ENCODE peak calls at places on chromosomes 12 and 14, in four cellular contexts. W is MM.1S, S is caudate nucleus, G is NCI-H2107. X is an unnamed sample.

GRCh38 chr14:89621009-89621421 is 204.0 kb upstream of the FOXN3 start:
- DNase-seq in W (no peak), S (no peak), G (no peak), X (no peak)

GRCh38 chr14:97219356-97220017 is 422.3 kb downstream of the VRK1 start:
- DNase-seq in W (no peak), S (no peak), G (no peak), X (no peak)

GRCh38 chr14:68359862-68360552 is 432.9 kb downstream of the ZFP36L1 start:
- DNase-seq in W (no peak), S (peak; percentile 9), G (no peak), X (no peak)

GRCh38 chr12:68410018-68410650 is 78.0 kb upstream of the MDM1 start:
- DNase-seq in W (no peak), S (no peak), G (no peak), X (no peak)

GRCh38 chr14:33545696-33546095 is 405.2 kb downstream of the EGLN3 start:
- DNase-seq in W (no peak), S (no peak), G (no peak), X (no peak)

GRCh38 chr14:37045340-37046061 is 126.9 kb downstream of the SLC25A21 start:
- DNase-seq in W (peak; percentile 27), S (no peak), G (no peak), X (no peak)

GRCh38 chr12:15146585-15146984 is 74.6 kb downstream of the RERG start:
- DNase-seq in W (no peak), S (no peak), G (no peak), X (no peak)

GRCh38 chr12:57235012-57235727 is 5.7 kb downstream of the SHMT2 start:
- DNase-seq in W (no peak), S (no peak), G (peak; percentile 58), X (no peak)

GRCh38 chr14:95233702-95234241 is 76.4 kb upstream of the DICER1 start:
- DNase-seq in W (no peak), S (no peak), G (no peak), X (no peak)

GRCh38 chr12:117807355-117807754 is 161.4 kb downstream of the KSR2 start:
- DNase-seq in W (no peak), S (no peak), G (no peak), X (no peak)

GRCh38 chr12:111953455-111953854 is 59.5 kb downstream of the TMEM116 start:
- DNase-seq in W (no peak), S (no peak), G (no peak), X (no peak)

GRCh38 chr12:3303410-3304136 is 187.4 kb upstream of the PRMT8 start:
- DNase-seq in W (no peak), S (no peak), G (peak; percentile 84), X (no peak)

GRCh38 chr14:103104389-103104653 is 9.8 kb downstream of the EXOC3L4 start:
- DNase-seq in W (no peak), S (no peak), G (no peak), X (no peak)

GRCh38 chr12:51326762-51327439 is 2.9 kb upstream of the BIN2 start:
- DNase-seq in W (peak; percentile 81), S (peak; percentile 4), G (no peak), X (peak; percentile 73)

GRCh38 chr12:3164454-3165310 is 87.5 kb downstream of the TSPAN9 start:
- DNase-seq in W (no peak), S (no peak), G (no peak), X (no peak)